ENCODE peak calls at places on chromosomes 2 and 18, in eight cellular contexts. One of them, this sample, is unnamed.

GRCh38 chr2:202135111-202135874 is 62.2 kb downstream of the KIAA2012 start:
- DNase-seq in gastrocnemius medialis: peak; percentile 61
- DNase-seq in stimulated activated CD8-positive, alpha-beta memory T cell treated with anti-CD3 and anti-CD28 coated beads, Interleukin-15, amount 100 ng/mL, for 1 hour: no peak
- DNase-seq in RWPE1: no peak
- DNase-seq in posterior cingulate gyrus: peak; percentile 56
- DNase-seq in EH: peak; percentile 100
- DNase-seq in progenitor cell of endocrine pancreas: no peak
- DNase-seq in mucosa of descending colon: peak; percentile 60
- DNase-seq in this sample: no peak

GRCh38 chr2:154827286-154827685 is 128.8 kb downstream of the KCNJ3 start:
- DNase-seq in gastrocnemius medialis: no peak
- DNase-seq in stimulated activated CD8-positive, alpha-beta memory T cell treated with anti-CD3 and anti-CD28 coated beads, Interleukin-15, amount 100 ng/mL, for 1 hour: no peak
- DNase-seq in RWPE1: no peak
- DNase-seq in posterior cingulate gyrus: no peak
- DNase-seq in EH: no peak
- DNase-seq in progenitor cell of endocrine pancreas: no peak
- DNase-seq in mucosa of descending colon: no peak
- DNase-seq in this sample: no peak

GRCh38 chr2:12005886-12006681 is 259.7 kb downstream of the LPIN1 start:
- DNase-seq in gastrocnemius medialis: no peak
- DNase-seq in stimulated activated CD8-positive, alpha-beta memory T cell treated with anti-CD3 and anti-CD28 coated beads, Interleukin-15, amount 100 ng/mL, for 1 hour: peak; percentile 31
- DNase-seq in RWPE1: peak; percentile 38
- DNase-seq in posterior cingulate gyrus: no peak
- DNase-seq in EH: peak; percentile 20
- DNase-seq in progenitor cell of endocrine pancreas: no peak
- DNase-seq in mucosa of descending colon: no peak
- DNase-seq in this sample: peak; percentile 39

GRCh38 chr2:160984426-160985077 is 175.7 kb upstream of the TANK start:
- DNase-seq in gastrocnemius medialis: peak; percentile 44
- DNase-seq in stimulated activated CD8-positive, alpha-beta memory T cell treated with anti-CD3 and anti-CD28 coated beads, Interleukin-15, amount 100 ng/mL, for 1 hour: no peak
- DNase-seq in RWPE1: no peak
- DNase-seq in posterior cingulate gyrus: no peak
- DNase-seq in EH: peak; percentile 25
- DNase-seq in progenitor cell of endocrine pancreas: no peak
- DNase-seq in mucosa of descending colon: no peak
- DNase-seq in this sample: peak; percentile 7

GRCh38 chr2:209086761-209087160 is 337.1 kb upstream of the MAP2 start:
- DNase-seq in gastrocnemius medialis: no peak
- DNase-seq in stimulated activated CD8-positive, alpha-beta memory T cell treated with anti-CD3 and anti-CD28 coated beads, Interleukin-15, amount 100 ng/mL, for 1 hour: no peak
- DNase-seq in RWPE1: no peak
- DNase-seq in posterior cingulate gyrus: no peak
- DNase-seq in EH: no peak
- DNase-seq in progenitor cell of endocrine pancreas: no peak
- DNase-seq in mucosa of descending colon: no peak
- DNase-seq in this sample: peak; percentile 6

GRCh38 chr2:18596993-18597392 is 7.6 kb upstream of the NT5C1B start:
- DNase-seq in gastrocnemius medialis: no peak
- DNase-seq in stimulated activated CD8-positive, alpha-beta memory T cell treated with anti-CD3 and anti-CD28 coated beads, Interleukin-15, amount 100 ng/mL, for 1 hour: no peak
- DNase-seq in RWPE1: no peak
- DNase-seq in posterior cingulate gyrus: no peak
- DNase-seq in EH: no peak
- DNase-seq in progenitor cell of endocrine pancreas: no peak
- DNase-seq in mucosa of descending colon: no peak
- DNase-seq in this sample: no peak

GRCh38 chr18:48848641-48849143 is 102.1 kb downstream of the SMAD7 start:
- DNase-seq in gastrocnemius medialis: no peak
- DNase-seq in stimulated activated CD8-positive, alpha-beta memory T cell treated with anti-CD3 and anti-CD28 coated beads, Interleukin-15, amount 100 ng/mL, for 1 hour: no peak
- DNase-seq in RWPE1: peak; percentile 68
- DNase-seq in posterior cingulate gyrus: no peak
- DNase-seq in EH: no peak
- DNase-seq in progenitor cell of endocrine pancreas: no peak
- DNase-seq in mucosa of descending colon: no peak
- DNase-seq in this sample: no peak

GRCh38 chr2:27885246-27885645 is 4.9 kb downstream of the RBKS start:
- DNase-seq in gastrocnemius medialis: no peak
- DNase-seq in stimulated activated CD8-positive, alpha-beta memory T cell treated with anti-CD3 and anti-CD28 coated beads, Interleukin-15, amount 100 ng/mL, for 1 hour: no peak
- DNase-seq in RWPE1: no peak
- DNase-seq in posterior cingulate gyrus: no peak
- DNase-seq in EH: peak; percentile 48
- DNase-seq in progenitor cell of endocrine pancreas: no peak
- DNase-seq in mucosa of descending colon: no peak
- DNase-seq in this sample: no peak

GRCh38 chr2:27428213-27428977 is at the start of gene NRBP1:
- DNase-seq in gastrocnemius medialis: peak; percentile 89
- DNase-seq in stimulated activated CD8-positive, alpha-beta memory T cell treated with anti-CD3 and anti-CD28 coated beads, Interleukin-15, amount 100 ng/mL, for 1 hour: peak; percentile 83
- DNase-seq in RWPE1: peak; percentile 88
- DNase-seq in posterior cingulate gyrus: peak; percentile 90
- DNase-seq in EH: peak; percentile 89
- DNase-seq in progenitor cell of endocrine pancreas: peak; percentile 90
- DNase-seq in mucosa of descending colon: peak; percentile 97
- DNase-seq in this sample: peak; percentile 95

GRCh38 chr2:11746807-11747459 is 501 bp downstream of the LPIN1 start:
- DNase-seq in gastrocnemius medialis: peak; percentile 67
- DNase-seq in stimulated activated CD8-positive, alpha-beta memory T cell treated with anti-CD3 and anti-CD28 coated beads, Interleukin-15, amount 100 ng/mL, for 1 hour: no peak
- DNase-seq in RWPE1: peak; percentile 45
- DNase-seq in posterior cingulate gyrus: no peak
- DNase-seq in EH: peak; percentile 37
- DNase-seq in progenitor cell of endocrine pancreas: no peak
- DNase-seq in mucosa of descending colon: no peak
- DNase-seq in this sample: peak; percentile 61

GRCh38 chr2:26772064-26773001 is 8.2 kb downstream of the SLC35F6 start:
- DNase-seq in gastrocnemius medialis: peak; percentile 100
- DNase-seq in stimulated activated CD8-positive, alpha-beta memory T cell treated with anti-CD3 and anti-CD28 coated beads, Interleukin-15, amount 100 ng/mL, for 1 hour: no peak
- DNase-seq in RWPE1: no peak
- DNase-seq in posterior cingulate gyrus: peak; percentile 79
- DNase-seq in EH: peak; percentile 63
- DNase-seq in progenitor cell of endocrine pancreas: no peak
- DNase-seq in mucosa of descending colon: peak; percentile 86
- DNase-seq in this sample: no peak

GRCh38 chr2:26356771-26357170 is 10.2 kb upstream of the ADGRF3 start:
- DNase-seq in gastrocnemius medialis: no peak
- DNase-seq in stimulated activated CD8-positive, alpha-beta memory T cell treated with anti-CD3 and anti-CD28 coated beads, Interleukin-15, amount 100 ng/mL, for 1 hour: no peak
- DNase-seq in RWPE1: no peak
- DNase-seq in posterior cingulate gyrus: no peak
- DNase-seq in EH: no peak
- DNase-seq in progenitor cell of endocrine pancreas: no peak
- DNase-seq in mucosa of descending colon: no peak
- DNase-seq in this sample: no peak

GRCh38 chr2:66573412-66573811 is 138.5 kb downstream of the MEIS1 start:
- DNase-seq in gastrocnemius medialis: no peak
- DNase-seq in stimulated activated CD8-positive, alpha-beta memory T cell treated with anti-CD3 and anti-CD28 coated beads, Interleukin-15, amount 100 ng/mL, for 1 hour: no peak
- DNase-seq in RWPE1: no peak
- DNase-seq in posterior cingulate gyrus: no peak
- DNase-seq in EH: no peak
- DNase-seq in progenitor cell of endocrine pancreas: no peak
- DNase-seq in mucosa of descending colon: no peak
- DNase-seq in this sample: peak; percentile 43

GRCh38 chr2:241564596-241565411 is 6.3 kb downstream of the BOK start:
- DNase-seq in gastrocnemius medialis: no peak
- DNase-seq in stimulated activated CD8-positive, alpha-beta memory T cell treated with anti-CD3 and anti-CD28 coated beads, Interleukin-15, amount 100 ng/mL, for 1 hour: no peak
- DNase-seq in RWPE1: no peak
- DNase-seq in posterior cingulate gyrus: no peak
- DNase-seq in EH: peak; percentile 59
- DNase-seq in progenitor cell of endocrine pancreas: no peak
- DNase-seq in mucosa of descending colon: no peak
- DNase-seq in this sample: no peak

This sample was measured in iPS-NIHi11.